ENCODE peak calls at places on chromosomes 16 and 17, in four cellular contexts. One of them, this sample, is unnamed.

GRCh38 chr17:62140836-62141235 is 75.8 kb upstream of the MED13 start:
- DNase-seq in kidney epithelial cell: no peak
- DNase-seq in BE2C: no peak
- DNase-seq in Peyer's patch: peak; percentile 75
- DNase-seq in this sample: no peak

GRCh38 chr17:65568918-65569317 is 7.5 kb upstream of the AXIN2 start:
- DNase-seq in kidney epithelial cell: no peak
- DNase-seq in BE2C: no peak
- DNase-seq in Peyer's patch: no peak
- DNase-seq in this sample: no peak

GRCh38 chr17:50536683-50537646 is 4.4 kb downstream of the EPN3 start:
- DNase-seq in kidney epithelial cell: no peak
- DNase-seq in BE2C: no peak
- DNase-seq in Peyer's patch: no peak
- DNase-seq in this sample: no peak

GRCh38 chr16:67001159-67001486 is 12.7 kb downstream of the CES4A start:
- DNase-seq in kidney epithelial cell: no peak
- DNase-seq in BE2C: no peak
- DNase-seq in Peyer's patch: no peak
- DNase-seq in this sample: no peak

GRCh38 chr17:40854175-40854814 is 12.7 kb downstream of the KRT12 start:
- DNase-seq in kidney epithelial cell: peak; percentile 72
- DNase-seq in BE2C: no peak
- DNase-seq in Peyer's patch: no peak
- DNase-seq in this sample: peak; percentile 39

GRCh38 chr16:84182104-84182503 is 4.8 kb downstream of the TAF1C start:
- DNase-seq in kidney epithelial cell: no peak
- DNase-seq in BE2C: no peak
- DNase-seq in Peyer's patch: no peak
- DNase-seq in this sample: no peak

GRCh38 chr16:11964761-11965539 is at the start of gene TNFRSF17:
- DNase-seq in kidney epithelial cell: no peak
- DNase-seq in BE2C: no peak
- DNase-seq in Peyer's patch: no peak
- DNase-seq in this sample: no peak

GRCh38 chr17:64150237-64151015 is 20.5 kb upstream of the ERN1 start:
- DNase-seq in kidney epithelial cell: no peak
- DNase-seq in BE2C: no peak
- DNase-seq in Peyer's patch: peak; percentile 55
- DNase-seq in this sample: no peak

GRCh38 chr16:17305694-17306093 is 165.1 kb downstream of the XYLT1 start:
- DNase-seq in kidney epithelial cell: no peak
- DNase-seq in BE2C: no peak
- DNase-seq in Peyer's patch: no peak
- DNase-seq in this sample: no peak

GRCh38 chr16:695355-696089 is 5.3 kb upstream of the WDR24 start:
- DNase-seq in kidney epithelial cell: no peak
- DNase-seq in BE2C: no peak
- DNase-seq in Peyer's patch: peak; percentile 87
- DNase-seq in this sample: no peak

GRCh38 chr17:7587420-7587786 is 2.5 kb downstream of the SOX15 start:
- DNase-seq in kidney epithelial cell: peak; percentile 47
- DNase-seq in BE2C: no peak
- DNase-seq in Peyer's patch: no peak
- DNase-seq in this sample: peak; percentile 36

GRCh38 chr16:67150058-67150832 is 553 bp downstream of the B3GNT9 start:
- DNase-seq in kidney epithelial cell: no peak
- DNase-seq in BE2C: peak; percentile 72
- DNase-seq in Peyer's patch: peak; percentile 57
- DNase-seq in this sample: no peak

GRCh38 chr17:56247816-56248215 is 94.5 kb downstream of the ANKFN1 start:
- DNase-seq in kidney epithelial cell: no peak
- DNase-seq in BE2C: no peak
- DNase-seq in Peyer's patch: no peak
- DNase-seq in this sample: no peak
- TF ChIP-seq CTCF in kidney epithelial cell: no peak
- TF ChIP-seq CTCF in BE2C: no peak
- TF ChIP-seq CTCF in Peyer's patch: no peak
- TF ChIP-seq CTCF in this sample: no peak

GRCh38 chr16:30382398-30383015 is at the start of gene SEPTIN1:
- DNase-seq in kidney epithelial cell: no peak
- DNase-seq in BE2C: no peak
- DNase-seq in Peyer's patch: no peak
- DNase-seq in this sample: no peak
- H3K4me3 ChIP-seq in kidney epithelial cell: no peak within 1 kb of the TSS
- H3K4me3 ChIP-seq in BE2C: no peak within 1 kb of the TSS
- H3K4me3 ChIP-seq in Peyer's patch: peak within 1 kb of the TSS; percentile 28
- H3K4me3 ChIP-seq in this sample: no peak within 1 kb of the TSS

DNA sequence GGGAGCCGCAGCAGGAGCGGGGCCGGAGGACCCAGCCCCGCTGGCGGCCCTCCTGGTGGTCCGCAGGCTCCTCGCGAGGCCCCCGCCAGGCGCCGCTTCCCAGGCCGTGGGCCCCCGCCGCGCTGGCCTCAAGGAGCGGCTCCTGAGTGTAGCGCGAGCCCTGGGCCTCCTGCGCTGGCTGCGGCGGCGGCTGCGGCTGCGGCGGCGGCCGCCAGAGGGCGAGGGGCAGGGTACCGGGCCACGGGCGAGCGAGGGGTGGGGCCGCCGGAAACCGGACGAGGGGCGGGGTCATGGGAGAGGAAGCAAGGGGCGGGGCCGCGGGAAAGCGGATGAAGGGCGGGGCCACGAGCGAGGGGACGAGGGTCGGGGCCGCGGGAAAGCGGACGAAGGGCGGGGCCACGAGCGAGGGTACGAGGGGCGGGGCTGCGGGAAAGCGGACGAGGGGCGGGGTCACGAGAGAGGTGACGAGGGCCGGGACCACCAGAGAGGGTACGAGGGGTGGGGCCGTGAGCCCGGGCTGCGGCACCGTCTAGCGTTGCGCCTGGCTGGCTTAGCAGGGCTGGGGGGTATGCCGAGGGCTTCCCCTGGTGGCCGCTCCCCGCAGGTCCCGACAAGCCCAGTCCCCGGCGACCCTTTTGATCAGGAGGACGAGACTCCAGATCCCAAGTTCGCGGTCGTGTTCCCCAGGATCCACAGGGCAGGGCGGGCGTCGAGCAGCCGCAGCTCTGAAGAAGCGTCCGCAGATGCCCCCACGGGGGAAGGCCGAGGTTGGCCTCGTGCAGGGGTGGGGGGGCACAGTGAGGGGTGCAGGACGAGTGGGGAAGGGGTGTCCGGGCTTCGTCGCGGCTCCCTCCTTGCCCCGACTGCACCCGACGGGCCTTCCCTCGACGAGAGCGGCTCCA is 1.7 kb downstream of the MYO15B start:
- DNase-seq in kidney epithelial cell: no peak
- DNase-seq in BE2C: peak; percentile 99
- DNase-seq in Peyer's patch: peak; percentile 99
- DNase-seq in this sample: peak; percentile 27
- TF ChIP-seq CTCF in kidney epithelial cell: no peak
- TF ChIP-seq CTCF in BE2C: peak; percentile 32
- TF ChIP-seq CTCF in Peyer's patch: peak; percentile 90
- TF ChIP-seq CTCF in this sample: peak; percentile 27

DNA sequence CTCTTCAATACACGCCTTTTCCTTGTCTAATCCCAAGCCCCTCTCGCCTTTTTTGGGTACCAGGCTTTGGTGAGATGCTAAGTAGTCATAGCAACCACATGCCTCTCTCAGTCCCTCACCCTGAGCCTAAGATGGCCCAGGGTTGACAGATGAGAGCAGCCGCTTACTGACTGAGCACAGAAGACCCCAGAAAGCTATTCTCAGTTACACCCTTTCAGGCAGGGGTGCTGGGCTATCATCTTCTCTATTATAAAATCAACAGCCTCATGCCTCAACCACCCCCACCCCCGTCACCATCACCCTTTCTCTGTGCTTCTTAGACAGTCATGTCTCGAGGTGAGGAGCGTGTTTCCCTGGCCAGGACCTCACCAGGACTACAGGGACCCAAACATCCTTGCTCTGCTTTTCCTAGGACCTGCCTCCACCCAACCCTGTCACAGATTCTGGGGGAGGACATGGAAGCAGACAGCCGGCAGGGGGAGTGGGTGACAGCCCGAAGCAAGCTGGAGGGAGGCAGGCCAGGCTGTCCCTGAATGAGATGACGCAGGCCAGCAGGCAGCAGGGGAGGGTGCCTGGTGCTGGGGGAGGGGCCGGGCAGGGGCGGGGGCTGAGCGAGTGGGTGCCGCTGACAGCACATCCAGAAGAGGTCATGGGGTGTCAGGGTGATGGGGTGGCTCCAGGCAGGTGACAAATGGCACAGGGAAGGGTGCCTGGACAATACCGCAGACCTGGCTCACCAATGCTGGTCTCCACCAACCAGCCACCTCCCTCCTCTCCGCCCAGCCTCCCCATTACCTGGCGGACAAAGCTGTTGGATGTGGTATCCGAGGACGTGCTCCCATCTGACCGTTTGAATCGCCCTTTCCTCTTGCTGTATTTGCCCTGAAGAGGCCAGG is 3.1 kb downstream of the CACNB1 start:
- DNase-seq in kidney epithelial cell: no peak
- DNase-seq in BE2C: peak; percentile 91
- DNase-seq in Peyer's patch: no peak
- DNase-seq in this sample: no peak
- H3K4me3 ChIP-seq in kidney epithelial cell: no peak overlapping the region
- H3K4me3 ChIP-seq in BE2C: peak overlapping the region; percentile 31
- H3K4me3 ChIP-seq in Peyer's patch: no peak overlapping the region
- H3K4me3 ChIP-seq in this sample: no peak overlapping the region

DNA sequence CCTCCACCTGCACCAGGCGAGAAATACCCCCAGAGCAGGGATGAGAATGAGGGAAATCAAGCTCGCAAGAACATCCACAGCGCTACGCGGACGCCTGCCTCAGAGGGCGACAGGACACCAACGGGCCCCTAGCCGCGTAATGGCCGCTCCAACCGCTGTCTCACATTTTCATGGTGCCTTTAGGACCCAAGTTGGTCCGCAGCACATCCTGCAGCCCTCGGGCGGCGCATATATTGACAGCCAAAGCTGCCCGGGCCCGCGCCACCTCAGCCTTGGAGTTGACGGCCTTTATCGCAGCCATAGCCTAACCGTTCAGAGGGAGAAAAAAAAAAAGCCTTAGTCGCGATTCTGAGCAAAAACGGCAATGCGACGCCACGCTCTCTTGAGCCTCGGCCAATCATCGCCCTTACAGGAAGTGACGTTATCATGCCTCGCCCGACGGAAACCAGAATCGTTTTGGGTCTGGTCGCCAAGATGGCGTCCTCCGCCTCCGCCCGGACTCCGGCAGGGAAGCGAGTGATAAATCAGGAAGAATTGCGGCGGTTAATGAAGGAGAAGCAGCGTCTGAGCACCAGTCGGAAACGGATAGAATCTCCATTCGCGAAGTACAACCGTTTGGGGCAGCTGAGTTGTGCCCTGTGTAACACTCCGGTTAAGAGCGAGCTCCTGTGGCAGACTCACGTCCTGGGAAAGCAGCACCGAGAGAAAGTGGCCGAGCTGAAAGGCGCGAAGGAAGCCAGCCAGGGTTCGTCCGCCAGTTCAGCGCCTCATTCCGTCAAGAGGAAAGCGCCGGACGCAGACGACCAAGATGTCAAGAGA is at the start of the genes CCT6B and ZNF830:
- DNase-seq in kidney epithelial cell: peak; percentile 81
- DNase-seq in BE2C: peak; percentile 90
- DNase-seq in Peyer's patch: peak; percentile 90
- DNase-seq in this sample: peak; percentile 82
- TF ChIP-seq CTCF in kidney epithelial cell: no peak
- TF ChIP-seq CTCF in BE2C: no peak
- TF ChIP-seq CTCF in Peyer's patch: no peak
- TF ChIP-seq CTCF in this sample: no peak

GRCh38 chr17:73663614-73664013 is 19.4 kb upstream of the SDK2 start:
- DNase-seq in kidney epithelial cell: no peak
- DNase-seq in BE2C: no peak
- DNase-seq in Peyer's patch: no peak
- DNase-seq in this sample: no peak
- H3K4me3 ChIP-seq in kidney epithelial cell: no peak overlapping the region
- H3K4me3 ChIP-seq in BE2C: no peak overlapping the region
- H3K4me3 ChIP-seq in Peyer's patch: no peak overlapping the region
- H3K4me3 ChIP-seq in this sample: no peak overlapping the region

GRCh38 chr17:57915980-57916757 is 39.0 kb downstream of the CUEDC1 start:
- DNase-seq in kidney epithelial cell: no peak
- DNase-seq in BE2C: no peak
- DNase-seq in Peyer's patch: no peak
- DNase-seq in this sample: no peak

GRCh38 chr17:57914274-57915147 is 40.7 kb downstream of the CUEDC1 start:
- DNase-seq in kidney epithelial cell: no peak
- DNase-seq in BE2C: no peak
- DNase-seq in Peyer's patch: no peak
- DNase-seq in this sample: no peak

GRCh38 chr17:57918017-57918895 is 37.0 kb downstream of the CUEDC1 start:
- DNase-seq in kidney epithelial cell: no peak
- DNase-seq in BE2C: no peak
- DNase-seq in Peyer's patch: no peak
- DNase-seq in this sample: no peak

GRCh38 chr17:57915532-57915931 is 39.7 kb downstream of the CUEDC1 start:
- DNase-seq in kidney epithelial cell: no peak
- DNase-seq in BE2C: no peak
- DNase-seq in Peyer's patch: no peak
- DNase-seq in this sample: no peak

GRCh38 chr17:57916925-57917858 is 38.0 kb downstream of the CUEDC1 start:
- DNase-seq in kidney epithelial cell: no peak
- DNase-seq in BE2C: no peak
- DNase-seq in Peyer's patch: no peak
- DNase-seq in this sample: no peak
- TF ChIP-seq CTCF in kidney epithelial cell: no peak
- TF ChIP-seq CTCF in BE2C: peak; percentile 19
- TF ChIP-seq CTCF in Peyer's patch: peak; percentile 29
- TF ChIP-seq CTCF in this sample: no peak

DNA sequence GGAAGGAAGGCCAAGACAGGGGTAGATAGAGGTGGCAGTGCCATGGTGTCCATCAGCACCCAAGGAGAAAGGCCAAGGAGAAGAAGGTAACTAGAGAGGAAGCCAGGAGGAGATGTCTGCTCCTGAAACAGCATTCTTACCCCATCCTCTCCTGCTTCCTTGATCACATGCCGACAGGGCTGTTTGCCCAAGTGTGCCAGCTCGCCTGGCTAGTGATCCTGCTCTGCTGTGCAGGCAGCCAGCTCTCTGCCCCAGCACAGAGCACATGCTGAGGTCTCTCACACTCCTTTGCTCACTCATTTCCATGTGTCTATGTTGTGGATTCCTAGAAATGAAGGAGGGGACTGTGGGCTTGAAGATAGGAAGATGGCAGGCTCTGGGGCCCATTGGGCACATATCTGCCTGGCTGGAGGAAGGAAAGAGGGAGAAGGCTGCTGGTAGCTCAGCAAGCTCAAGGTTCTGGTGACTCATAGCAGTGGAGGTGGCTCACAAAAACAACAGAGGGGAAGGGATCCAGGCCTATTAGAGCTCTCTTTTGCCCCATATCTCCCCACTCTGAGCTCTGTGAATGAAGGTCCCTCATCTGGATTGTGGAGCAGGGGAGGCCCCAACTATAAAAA is 54.3 kb downstream of the NEUROD2 start:
- DNase-seq in kidney epithelial cell: no peak
- DNase-seq in BE2C: no peak
- DNase-seq in Peyer's patch: no peak
- DNase-seq in this sample: no peak
- H3K4me3 ChIP-seq in kidney epithelial cell: no peak overlapping the region
- H3K4me3 ChIP-seq in BE2C: no peak overlapping the region
- H3K4me3 ChIP-seq in Peyer's patch: no peak overlapping the region
- H3K4me3 ChIP-seq in this sample: no peak overlapping the region

DNA sequence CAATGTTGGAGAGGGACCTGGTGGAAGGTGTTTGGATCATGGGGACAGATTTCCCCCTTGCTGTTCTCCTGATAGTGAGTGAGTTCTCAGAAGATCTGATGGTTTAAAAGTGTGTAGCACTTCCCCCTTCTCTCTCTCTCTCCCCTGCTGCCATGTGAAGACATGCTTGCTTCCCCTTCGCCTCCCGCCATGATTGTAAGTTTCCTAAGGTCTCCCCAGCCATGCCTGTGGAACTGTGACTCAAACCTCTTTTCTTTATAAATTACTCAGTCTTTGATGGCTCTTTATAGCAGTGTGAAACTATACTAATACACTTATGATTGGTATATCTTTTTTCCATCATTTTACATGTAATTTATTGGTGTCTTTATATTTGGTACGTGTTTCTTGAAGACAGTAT is 13.4 kb downstream of the ADGRG5 start:
- DNase-seq in kidney epithelial cell: no peak
- DNase-seq in BE2C: no peak
- DNase-seq in Peyer's patch: no peak
- DNase-seq in this sample: no peak
- TF ChIP-seq CTCF in kidney epithelial cell: no peak
- TF ChIP-seq CTCF in BE2C: no peak
- TF ChIP-seq CTCF in Peyer's patch: no peak
- TF ChIP-seq CTCF in this sample: no peak

This sample was measured in retinal pigment epithelial cell.